ENCODE peak calls at places on chromosomes 12 and 14, in six cellular contexts. One of them, this sample, is unnamed.
A peak's percentile ranks its signal among the peaks of the same experiment; 100 is the strongest.

GRCh38 chr12:65537978-65538377 is 259.5 kb downstream of the MSRB3 start:
- DNase-seq in ovary: no peak
- DNase-seq in hepatocyte: no peak
- DNase-seq in psoas muscle: no peak
- DNase-seq in endodermal cell: no peak
- DNase-seq in brain microvascular endothelial cell: no peak
- DNase-seq in this sample: no peak

GRCh38 chr12:53725824-53726223 is 1.4 kb downstream of the CALCOCO1 start:
- DNase-seq in ovary: no peak
- DNase-seq in hepatocyte: no peak
- DNase-seq in psoas muscle: no peak
- DNase-seq in endodermal cell: no peak
- DNase-seq in brain microvascular endothelial cell: no peak
- DNase-seq in this sample: no peak

GRCh38 chr14:98198385-98198784 is 1073.6 kb downstream of the BCL11B start:
- DNase-seq in ovary: no peak
- DNase-seq in hepatocyte: no peak
- DNase-seq in psoas muscle: no peak
- DNase-seq in endodermal cell: no peak
- DNase-seq in brain microvascular endothelial cell: no peak
- DNase-seq in this sample: no peak

GRCh38 chr12:98883231-98883630 is 238.1 kb downstream of the APAF1 start:
- DNase-seq in ovary: no peak
- DNase-seq in hepatocyte: no peak
- DNase-seq in psoas muscle: no peak
- DNase-seq in endodermal cell: no peak
- DNase-seq in brain microvascular endothelial cell: no peak
- DNase-seq in this sample: no peak

GRCh38 chr12:48795550-48796455 is 6.9 kb upstream of the ADCY6 start:
- DNase-seq in ovary: peak; percentile 73
- DNase-seq in hepatocyte: peak; percentile 85
- DNase-seq in psoas muscle: peak; percentile 59
- DNase-seq in endodermal cell: peak; percentile 97
- DNase-seq in brain microvascular endothelial cell: peak; percentile 66
- DNase-seq in this sample: no peak

GRCh38 chr14:98576463-98576862 is 695.5 kb downstream of the BCL11B start:
- DNase-seq in ovary: no peak
- DNase-seq in hepatocyte: no peak
- DNase-seq in psoas muscle: no peak
- DNase-seq in endodermal cell: no peak
- DNase-seq in brain microvascular endothelial cell: no peak
- DNase-seq in this sample: no peak

GRCh38 chr12:121089031-121089812 is 43.5 kb upstream of the P2RX7 start:
- DNase-seq in ovary: peak; percentile 46
- DNase-seq in hepatocyte: no peak
- DNase-seq in psoas muscle: no peak
- DNase-seq in endodermal cell: peak; percentile 77
- DNase-seq in brain microvascular endothelial cell: no peak
- DNase-seq in this sample: no peak

GRCh38 chr12:45243963-45244362 is 28.1 kb downstream of the ANO6 start:
- DNase-seq in ovary: no peak
- DNase-seq in hepatocyte: no peak
- DNase-seq in psoas muscle: no peak
- DNase-seq in endodermal cell: no peak
- DNase-seq in brain microvascular endothelial cell: no peak
- DNase-seq in this sample: no peak

GRCh38 chr12:52394836-52395405 is 9.5 kb upstream of the KRT84 start:
- DNase-seq in ovary: no peak
- DNase-seq in hepatocyte: no peak
- DNase-seq in psoas muscle: no peak
- DNase-seq in endodermal cell: no peak
- DNase-seq in brain microvascular endothelial cell: no peak
- DNase-seq in this sample: no peak

DNA sequence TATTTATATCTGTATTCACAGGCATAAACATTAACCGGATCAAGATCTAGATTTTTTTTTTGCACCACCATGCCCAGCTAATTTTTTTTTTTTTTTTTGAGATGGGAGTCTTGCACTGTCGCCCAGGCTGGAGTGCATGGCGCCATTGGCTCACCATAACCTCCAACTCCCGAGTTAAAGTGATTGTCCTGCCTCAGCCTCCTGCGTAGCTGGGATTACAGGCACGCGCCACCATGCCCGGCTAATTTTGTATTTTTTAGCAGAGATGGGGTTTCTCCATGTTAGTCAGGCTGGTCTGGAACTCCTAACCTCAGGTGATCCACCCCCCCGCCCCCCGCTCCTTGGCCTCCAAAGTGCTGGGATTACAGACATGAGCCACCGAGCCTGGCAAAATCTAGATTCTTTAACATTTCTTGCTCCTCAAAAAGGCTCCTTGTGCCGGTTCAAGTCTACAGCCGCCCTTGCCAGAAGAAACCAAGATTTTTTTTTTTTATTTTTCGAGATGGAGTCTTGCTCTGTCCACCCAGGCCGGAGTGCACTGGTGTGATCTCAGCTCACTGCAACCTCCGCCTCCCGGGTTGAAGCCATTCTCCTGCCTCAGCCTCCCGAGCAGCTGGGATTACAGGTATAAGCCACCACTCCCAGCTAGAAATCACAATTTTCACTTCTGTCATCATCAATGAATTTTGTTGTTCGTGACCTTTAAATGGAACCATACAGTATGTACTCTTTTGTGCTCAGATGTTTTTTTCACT is 36.9 kb upstream of the SLC2A3 start:
- DNase-seq in ovary: no peak
- DNase-seq in hepatocyte: no peak
- DNase-seq in psoas muscle: no peak
- DNase-seq in endodermal cell: no peak
- DNase-seq in brain microvascular endothelial cell: no peak
- DNase-seq in this sample: no peak
- TF ChIP-seq CTCF in ovary: no peak
- TF ChIP-seq CTCF in hepatocyte: no peak
- TF ChIP-seq CTCF in psoas muscle: no peak
- TF ChIP-seq CTCF in endodermal cell: no peak
- TF ChIP-seq CTCF in brain microvascular endothelial cell: no peak
- TF ChIP-seq CTCF in this sample: no peak

GRCh38 chr12:62787606-62788005 is 147.3 kb downstream of the PPM1H start:
- DNase-seq in ovary: no peak
- DNase-seq in hepatocyte: no peak
- DNase-seq in psoas muscle: no peak
- DNase-seq in endodermal cell: no peak
- DNase-seq in brain microvascular endothelial cell: no peak
- DNase-seq in this sample: no peak

GRCh38 chr12:62783881-62784280 is 151.1 kb downstream of the PPM1H start:
- DNase-seq in ovary: no peak
- DNase-seq in hepatocyte: no peak
- DNase-seq in psoas muscle: no peak
- DNase-seq in endodermal cell: peak; percentile 55
- DNase-seq in brain microvascular endothelial cell: no peak
- DNase-seq in this sample: no peak

GRCh38 chr12:62787023-62787422 is 147.9 kb downstream of the PPM1H start:
- DNase-seq in ovary: no peak
- DNase-seq in hepatocyte: no peak
- DNase-seq in psoas muscle: no peak
- DNase-seq in endodermal cell: peak; percentile 61
- DNase-seq in brain microvascular endothelial cell: no peak
- DNase-seq in this sample: no peak

GRCh38 chr12:62784576-62784975 is 150.4 kb downstream of the PPM1H start:
- DNase-seq in ovary: no peak
- DNase-seq in hepatocyte: no peak
- DNase-seq in psoas muscle: no peak
- DNase-seq in endodermal cell: no peak
- DNase-seq in brain microvascular endothelial cell: no peak
- DNase-seq in this sample: no peak

DNA sequence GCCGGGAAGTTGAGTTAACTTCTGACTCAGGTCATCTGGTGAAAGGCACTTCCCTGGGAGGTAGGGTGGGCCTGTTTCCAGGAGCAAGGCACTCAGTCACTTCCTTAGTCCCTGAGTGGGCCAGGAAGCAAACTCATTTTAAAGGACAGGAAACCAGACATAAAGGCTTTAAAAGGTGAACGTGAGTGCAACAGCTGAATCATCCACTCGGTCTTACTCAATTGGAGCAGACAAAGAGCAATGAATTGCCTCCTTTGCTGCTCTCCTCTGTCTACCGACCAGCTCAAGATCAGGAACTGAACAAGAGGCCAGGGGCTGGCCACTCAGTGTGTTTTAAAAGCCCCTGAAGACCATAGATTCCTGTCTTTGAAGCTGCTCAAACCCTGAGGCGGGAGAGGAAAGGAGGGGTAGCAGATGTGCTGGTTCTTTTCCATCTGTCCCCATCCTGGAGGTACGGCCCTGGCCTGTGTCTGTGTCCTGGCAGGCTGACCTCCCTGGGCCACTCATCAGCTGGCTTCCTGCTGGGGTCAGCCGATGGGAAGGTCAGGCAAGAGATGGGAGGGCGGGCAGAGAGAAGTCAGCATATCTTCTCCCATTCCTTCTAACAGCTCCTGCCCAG is 148.9 kb downstream of the PPM1H start:
- DNase-seq in ovary: no peak
- DNase-seq in hepatocyte: peak; percentile 58
- DNase-seq in psoas muscle: peak; percentile 43
- DNase-seq in endodermal cell: peak; percentile 55
- DNase-seq in brain microvascular endothelial cell: peak; percentile 93
- DNase-seq in this sample: no peak
- H3K4me3 ChIP-seq in ovary: no peak overlapping the region
- H3K4me3 ChIP-seq in hepatocyte: no peak overlapping the region
- H3K4me3 ChIP-seq in psoas muscle: no peak overlapping the region
- H3K4me3 ChIP-seq in endodermal cell: no peak overlapping the region
- H3K4me3 ChIP-seq in brain microvascular endothelial cell: no peak overlapping the region
- H3K4me3 ChIP-seq in this sample: no peak overlapping the region

GRCh38 chr12:125888921-125889320 is 823.7 kb downstream of the AACS start:
- DNase-seq in ovary: no peak
- DNase-seq in hepatocyte: no peak
- DNase-seq in psoas muscle: no peak
- DNase-seq in endodermal cell: no peak
- DNase-seq in brain microvascular endothelial cell: no peak
- DNase-seq in this sample: no peak
- H3K27ac ChIP-seq in ovary: no peak overlapping the region
- H3K27ac ChIP-seq in hepatocyte: no peak overlapping the region
- H3K27ac ChIP-seq in psoas muscle: no peak overlapping the region
- H3K27ac ChIP-seq in endodermal cell: no peak overlapping the region
- H3K27ac ChIP-seq in brain microvascular endothelial cell: no peak overlapping the region
- H3K27ac ChIP-seq in this sample: no peak overlapping the region

GRCh38 chr14:104688755-104689619 is at the start of gene INF2:
- DNase-seq in ovary: peak; percentile 70
- DNase-seq in hepatocyte: peak; percentile 88
- DNase-seq in psoas muscle: peak; percentile 70
- DNase-seq in endodermal cell: peak; percentile 88
- DNase-seq in brain microvascular endothelial cell: no peak
- DNase-seq in this sample: no peak
- TF ChIP-seq CTCF in ovary: no peak
- TF ChIP-seq CTCF in hepatocyte: no peak
- TF ChIP-seq CTCF in psoas muscle: no peak
- TF ChIP-seq CTCF in endodermal cell: peak; percentile 22
- TF ChIP-seq CTCF in brain microvascular endothelial cell: no peak
- TF ChIP-seq CTCF in this sample: no peak

GRCh38 chr14:101704140-101704539 is 57.4 kb upstream of the PPP2R5C start:
- DNase-seq in ovary: no peak
- DNase-seq in hepatocyte: no peak
- DNase-seq in psoas muscle: no peak
- DNase-seq in endodermal cell: no peak
- DNase-seq in brain microvascular endothelial cell: no peak
- DNase-seq in this sample: no peak

GRCh38 chr14:101706509-101707284 is 54.8 kb upstream of the PPP2R5C start:
- DNase-seq in ovary: no peak
- DNase-seq in hepatocyte: no peak
- DNase-seq in psoas muscle: no peak
- DNase-seq in endodermal cell: peak; percentile 56
- DNase-seq in brain microvascular endothelial cell: no peak
- DNase-seq in this sample: no peak

GRCh38 chr14:101707285-101707842 is 54.1 kb upstream of the PPP2R5C start:
- DNase-seq in ovary: peak; percentile 50
- DNase-seq in hepatocyte: peak; percentile 90
- DNase-seq in psoas muscle: no peak
- DNase-seq in endodermal cell: peak; percentile 85
- DNase-seq in brain microvascular endothelial cell: peak; percentile 66
- DNase-seq in this sample: no peak

GRCh38 chr14:101707863-101708620 is 53.5 kb upstream of the PPP2R5C start:
- DNase-seq in ovary: no peak
- DNase-seq in hepatocyte: no peak
- DNase-seq in psoas muscle: no peak
- DNase-seq in endodermal cell: peak; percentile 65
- DNase-seq in brain microvascular endothelial cell: no peak
- DNase-seq in this sample: no peak

DNA sequence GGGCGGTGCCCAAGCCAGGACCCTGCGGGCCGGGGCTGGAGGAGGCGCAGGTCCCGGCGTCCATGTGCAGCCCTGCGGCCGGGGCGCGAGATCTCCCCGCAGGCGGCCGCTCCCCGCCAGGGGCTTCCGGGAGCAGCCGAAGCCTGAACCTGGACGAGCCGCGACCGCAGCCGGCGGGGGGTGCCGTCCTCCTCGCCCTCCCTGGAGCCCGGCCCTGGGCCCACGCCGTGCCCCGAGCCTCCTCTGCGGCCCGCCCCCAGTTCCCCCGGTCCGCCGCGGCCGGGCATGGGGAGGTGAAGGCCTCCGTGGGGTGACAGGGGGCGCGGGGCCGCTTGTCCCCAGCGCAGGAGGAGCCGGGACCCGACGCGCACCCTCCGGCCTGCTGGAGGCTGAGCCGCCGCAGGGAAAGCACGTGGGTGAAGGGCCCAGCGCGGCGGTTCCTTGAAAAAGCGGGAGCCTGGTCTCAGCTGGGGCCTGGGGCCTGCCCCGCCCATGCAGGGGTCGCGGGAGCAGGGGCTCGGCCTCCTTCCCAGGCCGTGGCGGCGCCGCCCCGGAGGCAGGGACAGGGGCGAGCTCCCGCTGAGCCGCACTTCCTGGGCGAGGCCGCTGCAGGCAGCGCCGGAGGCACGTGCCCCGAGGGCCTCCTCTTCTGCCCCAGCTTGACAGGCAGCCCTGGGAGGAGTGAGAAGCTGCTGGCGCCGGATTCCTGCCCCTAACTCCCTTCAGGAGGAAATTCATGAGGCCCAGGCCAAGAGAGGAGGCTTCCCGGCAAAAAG is 55.6 kb upstream of the PPP2R5C start:
- DNase-seq in ovary: peak; percentile 58
- DNase-seq in hepatocyte: peak; percentile 76
- DNase-seq in psoas muscle: peak; percentile 67
- DNase-seq in endodermal cell: peak; percentile 86
- DNase-seq in brain microvascular endothelial cell: no peak
- DNase-seq in this sample: no peak
- H3K4me3 ChIP-seq in ovary: peak overlapping the region; percentile 7
- H3K4me3 ChIP-seq in hepatocyte: no peak overlapping the region
- H3K4me3 ChIP-seq in psoas muscle: peak overlapping the region; percentile 58
- H3K4me3 ChIP-seq in endodermal cell: no peak overlapping the region
- H3K4me3 ChIP-seq in brain microvascular endothelial cell: peak overlapping the region; percentile 9
- H3K4me3 ChIP-seq in this sample: peak overlapping the region; percentile 64

GRCh38 chr12:104435175-104435574 is 21.6 kb upstream of the CHST11 start:
- DNase-seq in ovary: no peak
- DNase-seq in hepatocyte: no peak
- DNase-seq in psoas muscle: no peak
- DNase-seq in endodermal cell: no peak
- DNase-seq in brain microvascular endothelial cell: no peak
- DNase-seq in this sample: no peak
- H3K27ac ChIP-seq in ovary: no peak overlapping the region
- H3K27ac ChIP-seq in hepatocyte: no peak overlapping the region
- H3K27ac ChIP-seq in psoas muscle: no peak overlapping the region
- H3K27ac ChIP-seq in endodermal cell: no peak overlapping the region
- H3K27ac ChIP-seq in brain microvascular endothelial cell: no peak overlapping the region
- H3K27ac ChIP-seq in this sample: no peak overlapping the region

This sample was measured in coronary artery.